ENCODE peak calls at places on chromosomes 13 and 19, in seven cellular contexts. T is myocyte; Y is iris pigment epithelial cell; F is activated naive CD8-positive, alpha-beta T cell treated with anti-CD3 and anti-CD28 coated beads, Interleukin-2, amount 50 U/mL, for 24 hours; N is NB4; P is Calu3; Z is stomach. K is an unnamed sample.

GRCh38 chr13:102729560-102730275 is 34.9 kb upstream of the METTL21C start:
- DNase-seq in N (no peak), Y (peak; percentile 87), F (no peak), T (peak; percentile 53), Z (no peak), P (no peak), K (no peak)

GRCh38 chr13:71712988-71713653 is 153.9 kb downstream of the DACH1 start:
- DNase-seq in Z (no peak), F (no peak), T (no peak), N (peak; percentile 42), P (peak; percentile 0), Y (peak; percentile 69), K (no peak)

GRCh38 chr13:113153810-113154748 is 4.4 kb upstream of the PROZ start:
- DNase-seq in Z (peak; percentile 83), Y (peak; percentile 58), P (peak; percentile 34), N (peak; percentile 67), T (peak; percentile 72), F (peak; percentile 66), K (no peak)

GRCh38 chr19:30367421-30367820 is 4.8 kb upstream of the ZNF536 start:
- DNase-seq in Y (no peak), N (no peak), P (no peak), Z (no peak), F (no peak), T (no peak), K (no peak)

GRCh38 chr13:44853641-44854040 is 135.6 kb downstream of the NUFIP1 start:
- DNase-seq in T (peak; percentile 26), N (no peak), Z (peak; percentile 85), Y (peak; percentile 50), F (no peak), P (peak; percentile 57), K (peak; percentile 71)

GRCh38 chr19:53892981-53893325 is 11.0 kb downstream of the PRKCG start:
- DNase-seq in Z (no peak), P (no peak), N (peak; percentile 44), T (no peak), Y (no peak), F (no peak), K (no peak)

GRCh38 chr13:98004107-98004506 is 50.6 kb downstream of the IPO5 start:
- DNase-seq in P (no peak), T (peak; percentile 39), Y (peak; percentile 93), F (no peak), Z (no peak), N (no peak), K (no peak)

GRCh38 chr19:934865-935422 is 9.1 kb downstream of the ARID3A start:
- DNase-seq in F (no peak), Y (peak; percentile 70), Z (peak; percentile 97), T (peak; percentile 73), N (no peak), P (peak; percentile 86), K (no peak)

GRCh38 chr19:2957160-2957559 is 12.4 kb upstream of the ZNF77 start:
- DNase-seq in P (no peak), T (no peak), Z (no peak), Y (no peak), F (no peak), N (no peak), K (no peak)

GRCh38 chr19:1312732-1313694 is 27.3 kb downstream of the EFNA2 start:
- DNase-seq in Y (peak; percentile 63), F (no peak), T (peak; percentile 80), Z (no peak), P (peak; percentile 72), N (no peak), K (no peak)

GRCh38 chr19:44907613-44908012 is 2.0 kb downstream of the APOE start:
- DNase-seq in F (no peak), Z (no peak), N (no peak), T (no peak), Y (no peak), P (no peak), K (no peak)

GRCh38 chr19:17869114-17869608 is 2.6 kb upstream of the SLC5A5 start:
- DNase-seq in N (no peak), Y (no peak), T (no peak), Z (no peak), P (no peak), F (no peak), K (no peak)

GRCh38 chr19:14943601-14944000 is 2.3 kb downstream of the OR7C2 start:
- DNase-seq in Z (no peak), Y (peak; percentile 66), N (peak; percentile 49), F (no peak), P (no peak), T (no peak), K (no peak)

GRCh38 chr19:47781590-47782318 is 3.3 kb downstream of the SELENOW start:
- DNase-seq in F (no peak), T (peak; percentile 94), P (no peak), Z (peak; percentile 35), N (no peak), Y (no peak), K (no peak)

GRCh38 chr19:38425810-38426466 is at the start of gene RASGRP4:
- DNase-seq in Y (no peak), T (no peak), Z (no peak), P (no peak), N (peak; percentile 93), F (peak; percentile 63), K (no peak)

GRCh38 chr13:39600766-39601165 is 2.2 kb downstream of the LHFPL6 start:
- DNase-seq in Z (no peak), T (no peak), F (no peak), P (no peak), N (no peak), Y (no peak), K (no peak)

GRCh38 chr13:59236979-59237378 is 926.7 kb downstream of the DIAPH3 start:
- DNase-seq in F (no peak), P (no peak), Z (no peak), N (no peak), T (no peak), Y (no peak), K (no peak)

GRCh38 chr19:41740415-41741243 is 14.7 kb upstream of the CEACAM6 start:
- DNase-seq in Z (no peak), P (no peak), Y (no peak), N (no peak), T (no peak), F (peak; percentile 25), K (no peak)

GRCh38 chr13:110799246-110800236 is 86.0 kb downstream of the ING1 start:
- DNase-seq in P (no peak), Y (peak; percentile 66), T (peak; percentile 69), Z (no peak), N (no peak), F (no peak), K (no peak)

GRCh38 chr13:36088001-36088400 is 43.2 kb downstream of the DCLK1 start:
- DNase-seq in Z (no peak), T (no peak), Y (no peak), P (no peak), N (no peak), F (no peak), K (peak; percentile 60)

GRCh38 chr19:46753420-46754155 is 7.3 kb upstream of the STRN4 start:
- DNase-seq in N (peak; percentile 91), Z (peak; percentile 75), Y (no peak), T (peak; percentile 36), P (peak; percentile 60), F (peak; percentile 69), K (no peak)

GRCh38 chr19:49684251-49684982 is 5.0 kb upstream of the ADM5 start:
- DNase-seq in F (no peak), N (no peak), Y (no peak), P (peak; percentile 65), T (peak; percentile 15), Z (no peak), K (no peak)

GRCh38 chr13:95865080-95865597 is 188.1 kb downstream of the UGGT2 start:
- DNase-seq in N (no peak), Y (no peak), Z (no peak), T (no peak), P (no peak), F (no peak), K (no peak)

GRCh38 chr13:91323349-91323748 is 24.1 kb upstream of the MIR17HG start:
- DNase-seq in Z (no peak), T (no peak), Y (no peak), P (no peak), N (no peak), F (no peak), K (no peak)

GRCh38 chr13:80469105-80469840 is 128.3 kb upstream of the SPRY2 start:
- DNase-seq in F (no peak), Y (no peak), P (no peak), T (no peak), N (no peak), Z (no peak), K (no peak)

K was measured in kidney epithelial cell.